ENCODE peak calls at places on chromosomes 4 and X, in nine cellular contexts. Y is kidney tubule cell; N is activated CD4-positive, alpha-beta T cell treated with anti-CD3 and anti-CD28 coated beads, Interleukin-2, amount 10 ng/mL, durations not matched to agents 7 days and 5 days; K is SW480; C is HS-5; X is cardiac fibroblast; B is fibroblast of mammary gland; U is activated CD4-positive, CD25-positive, alpha-beta regulatory T cell; S is progenitor cell of endocrine pancreas. R is an unnamed sample.
A peak's percentile ranks its signal among the peaks of the same experiment; 100 is the strongest.

GRCh38 chrX:50204364-50204899 is at the start of gene CCNB3:
- DNase-seq in Y (peak; percentile 81), N (peak; percentile 73), K (peak; percentile 79), C (peak; percentile 23), X (peak; percentile 83), B (peak; percentile 76), U (peak; percentile 43), S (peak; percentile 24), R (peak; percentile 5)

GRCh38 chr4:123415977-123416376 is 19.4 kb downstream of the SPRY1 start:
- DNase-seq in Y (no peak), N (peak; percentile 53), K (peak; percentile 2), C (no peak), X (peak; percentile 70), B (no peak), U (no peak), S (no peak), R (no peak)

GRCh38 chr4:8639021-8639420 is 46.5 kb downstream of the CPZ start:
- DNase-seq in Y (no peak), N (no peak), K (no peak), C (no peak), X (no peak), B (no peak), U (no peak), S (no peak), R (no peak)

GRCh38 chr4:87103691-87104187 is 116.7 kb downstream of the KLHL8 start:
- DNase-seq in Y (peak; percentile 79), N (no peak), K (peak; percentile 41), C (peak; percentile 66), X (peak; percentile 87), B (peak; percentile 85), U (no peak), S (no peak), R (no peak)

GRCh38 chr4:107317596-107317995 is 281.5 kb upstream of the DKK2 start:
- DNase-seq in Y (no peak), N (no peak), K (no peak), C (peak; percentile 9), X (no peak), B (peak; percentile 7), U (no peak), S (no peak), R (no peak)

GRCh38 chr4:148810461-148810860 is 368.2 kb upstream of the NR3C2 start:
- DNase-seq in Y (no peak), N (no peak), K (no peak), C (no peak), X (no peak), B (no peak), U (no peak), S (no peak), R (no peak)

GRCh38 chr4:118967393-118967792 is 78.7 kb downstream of the SYNPO2 start:
- DNase-seq in Y (peak; percentile 17), N (no peak), K (no peak), C (no peak), X (peak; percentile 79), B (peak; percentile 85), U (no peak), S (no peak), R (no peak)

GRCh38 chrX:2549874-2550273 is 49.1 kb upstream of the DHRSX start:
- DNase-seq in Y (no peak), N (no peak), K (no peak), C (no peak), X (no peak), B (no peak), U (no peak), S (no peak), R (no peak)

GRCh38 chr4:74671074-74671698 is 123.1 kb downstream of the BTC start:
- DNase-seq in Y (peak; percentile 76), N (peak; percentile 48), K (peak; percentile 76), C (no peak), X (peak; percentile 88), B (peak; percentile 86), U (no peak), S (peak; percentile 27), R (peak; percentile 1)

GRCh38 chr4:61210186-61210939 is 10.2 kb downstream of the ADGRL3 start:
- DNase-seq in Y (no peak), N (no peak), K (no peak), C (no peak), X (no peak), B (no peak), U (no peak), S (no peak), R (no peak)

GRCh38 chrX:45191820-45192409 is 8.8 kb downstream of the DIPK2B start:
- DNase-seq in Y (no peak), N (no peak), K (no peak), C (no peak), X (no peak), B (no peak), U (no peak), S (no peak), R (no peak)

GRCh38 chrX:134622813-134623185 is 35.5 kb downstream of the PLAC1 start:
- DNase-seq in Y (no peak), N (no peak), K (no peak), C (no peak), X (peak; percentile 30), B (no peak), U (no peak), S (no peak), R (no peak)

GRCh38 chr4:6923507-6923906 is 13.9 kb downstream of the TBC1D14 start:
- DNase-seq in Y (no peak), N (no peak), K (no peak), C (no peak), X (no peak), B (no peak), U (no peak), S (no peak), R (no peak)

GRCh38 chr4:8591114-8591513 is 1.5 kb upstream of the CPZ start:
- DNase-seq in Y (no peak), N (no peak), K (no peak), C (no peak), X (no peak), B (no peak), U (no peak), S (no peak), R (no peak)

GRCh38 chrX:24339911-24340310 is 20.5 kb upstream of the SUPT20HL1 start:
- DNase-seq in Y (no peak), N (no peak), K (no peak), C (no peak), X (no peak), B (no peak), U (no peak), S (no peak), R (no peak)

GRCh38 chr4:1874207-1874606 is 3.0 kb downstream of the NSD2 start:
- DNase-seq in Y (peak; percentile 12), N (no peak), K (peak; percentile 16), C (no peak), X (no peak), B (no peak), U (no peak), S (no peak), R (no peak)

GRCh38 chrX:106670631-106671030 is 55.9 kb upstream of the RNF128 start:
- DNase-seq in Y (no peak), N (no peak), K (no peak), C (no peak), X (no peak), B (peak; percentile 23), U (no peak), S (no peak), R (no peak)

GRCh38 chrX:124263743-124264142 is 68.7 kb upstream of the TEX13D start:
- DNase-seq in Y (no peak), N (no peak), K (no peak), C (no peak), X (no peak), B (no peak), U (no peak), S (no peak), R (peak; percentile 13)

GRCh38 chr4:166034965-166035364 is 161.9 kb downstream of the TLL1 start:
- DNase-seq in Y (no peak), N (no peak), K (no peak), C (no peak), X (no peak), B (no peak), U (no peak), S (no peak), R (no peak)

GRCh38 chr4:9765091-9765490 is 16.3 kb upstream of the DRD5 start:
- DNase-seq in Y (peak; percentile 31), N (no peak), K (no peak), C (no peak), X (peak; percentile 34), B (peak; percentile 2), U (no peak), S (no peak), R (no peak)

GRCh38 chr4:12902735-12903134 is 581.4 kb downstream of the RAB28 start:
- DNase-seq in Y (no peak), N (no peak), K (peak; percentile 7), C (no peak), X (no peak), B (no peak), U (no peak), S (no peak), R (no peak)

GRCh38 chr4:142875117-142875516 is 29.0 kb upstream of the INPP4B start:
- DNase-seq in Y (no peak), N (no peak), K (no peak), C (no peak), X (no peak), B (no peak), U (no peak), S (no peak), R (no peak)

GRCh38 chrX:41481264-41482109 is 34.3 kb downstream of the NYX start:
- DNase-seq in Y (peak; percentile 22), N (peak; percentile 6), K (no peak), C (no peak), X (peak; percentile 13), B (peak; percentile 18), U (no peak), S (no peak), R (no peak)

GRCh38 chr4:52983563-52984303 is 121.6 kb downstream of the RASL11B start:
- DNase-seq in Y (peak; percentile 67), N (peak; percentile 44), K (peak; percentile 59), C (peak; percentile 38), X (peak; percentile 75), B (peak; percentile 75), U (no peak), S (no peak), R (no peak)

GRCh38 chr4:19030536-19030935 is 1009.0 kb upstream of the LCORL start:
- DNase-seq in Y (peak; percentile 5), N (no peak), K (no peak), C (no peak), X (no peak), B (no peak), U (no peak), S (no peak), R (no peak)

GRCh38 chr4:159444668-159445067 is 341.8 kb downstream of the RAPGEF2 start:
- DNase-seq in Y (peak; percentile 54), N (no peak), K (no peak), C (no peak), X (peak; percentile 20), B (peak; percentile 60), U (no peak), S (no peak), R (no peak)

GRCh38 chr4:5460106-5460801 is 248.1 kb downstream of the EVC2 start:
- DNase-seq in Y (peak; percentile 31), N (no peak), K (peak; percentile 7), C (no peak), X (peak; percentile 33), B (peak; percentile 23), U (no peak), S (peak; percentile 17), R (peak; percentile 9)

GRCh38 chrX:17680732-17681413 is 56.4 kb upstream of the SCML1 start:
- DNase-seq in Y (peak; percentile 21), N (no peak), K (no peak), C (no peak), X (no peak), B (no peak), U (no peak), S (no peak), R (no peak)

GRCh38 chr4:137660211-137660610 is 127.9 kb upstream of the PCDH18 start:
- DNase-seq in Y (no peak), N (no peak), K (no peak), C (no peak), X (peak; percentile 61), B (peak; percentile 60), U (no peak), S (no peak), R (no peak)

GRCh38 chr4:7358100-7358735 is 76.5 kb downstream of the PSAPL1 start:
- DNase-seq in Y (peak; percentile 93), N (no peak), K (peak; percentile 53), C (peak; percentile 98), X (peak; percentile 74), B (peak; percentile 92), U (no peak), S (no peak), R (no peak)

GRCh38 chr4:54440394-54441223 is 211.5 kb downstream of the PDGFRA start:
- DNase-seq in Y (peak; percentile 17), N (peak; percentile 6), K (peak; percentile 25), C (peak; percentile 26), X (peak; percentile 54), B (peak; percentile 56), U (no peak), S (no peak), R (no peak)

R was measured in NK-92 treated with Interleukin-12 subunit alpha and Interleukin-12 subunit beta, amount 100 ng/mL, for 24 hours.